ENCODE peak calls at places on chromosomes 13 and 19, in six cellular contexts. N is upper lobe of left lung; F is upper lobe of right lung; K is A549; A is natural killer cell; T is activated CD8-positive, alpha-beta T cell treated with anti-CD3 and anti-CD28 coated beads for 36 hours. S is an unnamed sample.
A peak's percentile ranks its signal among the peaks of the same experiment; 100 is the strongest.

GRCh38 chr19:37950471-37951175 is 43.6 kb downstream of the SIPA1L3 start:
- ATAC-seq in K (peak; percentile 9), T (no peak), A (no peak), F (no peak), N (no peak), S (no peak)

GRCh38 chr19:48958006-48958405 is 3.3 kb downstream of the BAX start:
- ATAC-seq in A (no peak), F (no peak), N (no peak), K (no peak), T (no peak), S (no peak)

GRCh38 chr13:50650936-50651638 is 192.4 kb downstream of the DLEU7 start:
- ATAC-seq in A (no peak), T (no peak), F (no peak), K (no peak), N (no peak), S (no peak)

GRCh38 chr13:98525852-98526512 is 50.9 kb downstream of the STK24 start:
- ATAC-seq in A (no peak), K (no peak), T (no peak), N (no peak), F (peak; percentile 45), S (no peak)

GRCh38 chr13:79405831-79406596 is at the start of gene RBM26:
- ATAC-seq in N (peak; percentile 98), K (peak; percentile 93), T (peak; percentile 90), F (peak; percentile 91), A (peak; percentile 89), S (peak; percentile 94)

GRCh38 chr13:80145291-80145690 is 195.6 kb downstream of the SPRY2 start:
- ATAC-seq in A (no peak), N (no peak), F (no peak), T (no peak), K (no peak), S (no peak)

GRCh38 chr13:39364797-39365468 is 238.1 kb downstream of the LHFPL6 start:
- ATAC-seq in K (peak; percentile 62), T (no peak), N (peak; percentile 46), F (peak; percentile 48), A (no peak), S (peak; percentile 32)

GRCh38 chr13:46866150-46866549 is 30.7 kb downstream of the HTR2A start:
- ATAC-seq in F (peak; percentile 100), T (no peak), K (no peak), N (peak; percentile 91), A (peak; percentile 57), S (peak; percentile 83)

GRCh38 chr13:32600891-32601290 is 14.6 kb downstream of the PDS5B start:
- ATAC-seq in N (no peak), K (no peak), A (no peak), T (no peak), F (no peak), S (no peak)

DNA sequence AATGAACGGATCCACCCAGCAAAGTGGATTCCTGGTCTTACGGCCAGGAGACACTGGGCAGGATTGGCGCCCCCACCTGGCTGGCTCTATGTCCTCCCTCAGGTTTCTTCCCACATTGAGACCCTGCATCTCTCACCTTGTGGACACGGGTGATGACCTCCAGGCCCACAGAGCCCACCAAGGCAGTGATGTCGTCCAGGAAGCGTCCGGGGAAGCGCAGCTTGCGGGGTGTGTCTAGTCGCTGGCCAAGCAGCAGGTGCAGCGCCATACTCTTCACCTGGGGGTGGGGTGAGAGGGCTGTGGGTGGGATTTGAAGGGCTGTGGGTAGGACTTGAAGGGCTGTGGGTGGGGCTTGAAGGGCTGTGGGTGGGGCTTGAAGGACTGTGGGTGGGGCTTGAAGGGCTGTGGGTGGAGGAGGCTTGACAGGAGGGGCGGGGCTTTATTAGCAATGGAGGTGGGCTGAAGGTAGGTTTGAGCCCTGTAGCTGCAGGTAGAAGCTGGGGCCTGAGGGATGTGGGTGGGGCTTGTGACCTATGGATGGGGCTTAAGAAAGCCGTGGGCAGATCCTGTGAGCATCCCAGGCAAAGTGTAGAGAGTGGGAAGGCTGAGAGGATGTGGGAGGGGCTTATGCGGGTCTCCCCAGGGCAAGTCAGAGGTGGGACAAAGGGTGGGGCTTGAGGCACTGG is 12.1 kb upstream of the ANGPTL8 start:
- ATAC-seq in K (peak; percentile 80), N (no peak), T (peak; percentile 69), F (no peak), A (peak; percentile 34), S (no peak)
- TF ChIP-seq CTCF in K (peak; percentile 1), N (no peak), T (no peak), F (no peak), A (no peak), S (no peak)

GRCh38 chr13:74444877-74445479 is 310.8 kb upstream of the KLF12 start:
- ATAC-seq in N (no peak), K (no peak), A (no peak), F (no peak), T (no peak), S (no peak)
- TF ChIP-seq CTCF in N (no peak), K (no peak), A (no peak), F (no peak), T (no peak), S (no peak)

GRCh38 chr19:50383852-50384684 is at the start of gene POLD1:
- ATAC-seq in K (peak; percentile 88), N (peak; percentile 96), T (peak; percentile 95), F (peak; percentile 94), A (peak; percentile 88), S (peak; percentile 94)

GRCh38 chr19:50384685-50385535 is 763 bp downstream of the POLD1 start:
- ATAC-seq in K (no peak), A (no peak), T (no peak), F (peak; percentile 4), N (no peak), S (no peak)

GRCh38 chr19:50387868-50388245 is 3.7 kb downstream of the POLD1 start:
- ATAC-seq in T (no peak), A (no peak), N (no peak), K (no peak), F (no peak), S (no peak)

GRCh38 chr19:50383307-50383851 is 768 bp upstream of the POLD1 start:
- ATAC-seq in F (no peak), N (no peak), A (no peak), T (peak; percentile 10), K (no peak), S (no peak)

GRCh38 chr19:50387176-50387867 is 3.2 kb downstream of the POLD1 start:
- ATAC-seq in N (no peak), T (no peak), K (no peak), A (no peak), F (peak; percentile 46), S (no peak)
- TF ChIP-seq CTCF in N (no peak), T (no peak), K (no peak), A (no peak), F (no peak), S (no peak)

DNA sequence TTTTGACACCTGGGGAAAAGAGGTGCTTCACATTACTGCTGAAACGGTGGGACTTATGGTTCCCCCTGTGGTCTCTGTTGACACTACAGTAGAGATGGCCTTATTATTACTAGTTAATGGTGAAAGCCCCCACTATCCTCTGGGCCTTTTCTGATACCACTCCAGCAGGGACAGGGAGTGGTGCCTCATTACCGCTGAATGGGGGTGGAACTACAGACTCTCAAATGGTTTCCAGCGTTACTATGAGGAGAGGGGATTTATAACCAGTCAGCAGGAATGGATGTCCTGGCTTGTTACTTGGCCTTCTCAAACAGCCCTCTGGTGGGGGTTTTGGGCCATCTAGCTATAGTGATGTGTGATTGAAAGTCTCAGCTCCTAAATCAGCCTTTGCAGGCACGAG is 96.7 kb upstream of the DIAPH3 start:
- ATAC-seq in K (peak; percentile 49), A (no peak), F (no peak), N (no peak), T (no peak), S (no peak)
- TF ChIP-seq CTCF in K (no peak), A (peak; percentile 13), F (no peak), N (no peak), T (no peak), S (no peak)

GRCh38 chr13:71811344-71811743 is 55.7 kb downstream of the DACH1 start:
- ATAC-seq in T (no peak), F (no peak), K (no peak), A (no peak), N (no peak), S (no peak)

GRCh38 chr13:71814806-71815205 is 52.2 kb downstream of the DACH1 start:
- ATAC-seq in F (no peak), K (no peak), T (no peak), N (no peak), A (no peak), S (no peak)

GRCh38 chr13:71820699-71821098 is 46.3 kb downstream of the DACH1 start:
- ATAC-seq in A (no peak), K (no peak), T (no peak), N (no peak), F (no peak), S (no peak)

GRCh38 chr13:71813187-71813586 is 53.8 kb downstream of the DACH1 start:
- ATAC-seq in A (no peak), K (no peak), F (no peak), T (no peak), N (no peak), S (no peak)

GRCh38 chr13:71817335-71817734 is 49.7 kb downstream of the DACH1 start:
- ATAC-seq in F (no peak), A (no peak), T (no peak), N (no peak), K (no peak), S (no peak)
- TF ChIP-seq CTCF in F (no peak), A (no peak), T (no peak), N (no peak), K (no peak), S (no peak)

GRCh38 chr13:25659091-25659502 is 287.3 kb downstream of the ATP8A2 start:
- ATAC-seq in F (no peak), T (no peak), K (no peak), N (no peak), A (no peak), S (no peak)
- TF ChIP-seq CTCF in F (no peak), T (no peak), K (no peak), N (no peak), A (no peak), S (no peak)